ENCODE peak calls at places on chromosomes 12 and 14, in four cellular contexts. I is HepG2, T is K562, X is A549. F is an unnamed sample.
A peak's percentile ranks its signal among the peaks of the same experiment; 100 is the strongest.

GRCh38 chr12:53989227-53990113 is 4.5 kb downstream of the HOXC10 start:
- DNase-seq in I (peak; percentile 56), T (no peak), X (peak; percentile 77), F (peak; percentile 16)

GRCh38 chr12:65170245-65170881 is 980 bp downstream of the LEMD3 start:
- DNase-seq in I (peak; percentile 27), T (peak; percentile 65), X (peak; percentile 55), F (peak; percentile 73)

GRCh38 chr12:43978546-43978945 is 142.7 kb downstream of the TMEM117 start:
- DNase-seq in I (no peak), T (no peak), X (no peak), F (no peak)

GRCh38 chr14:24690492-24690891 is 56.5 kb upstream of the GZMB start:
- DNase-seq in I (no peak), T (peak; percentile 13), X (no peak), F (no peak)

GRCh38 chr12:52614381-52615207 is 3.8 kb downstream of the KRT73 start:
- DNase-seq in I (no peak), T (no peak), X (no peak), F (no peak)

GRCh38 chr14:34201909-34202622 is 251.2 kb upstream of the EGLN3 start:
- DNase-seq in I (no peak), T (no peak), X (no peak), F (no peak)

GRCh38 chr12:82375201-82375600 is 16.9 kb downstream of the METTL25 start:
- DNase-seq in I (no peak), T (no peak), X (no peak), F (no peak)

GRCh38 chr14:29339491-29339890 is 572.9 kb downstream of the FOXG1 start:
- DNase-seq in I (no peak), T (no peak), X (no peak), F (no peak)

GRCh38 chr12:57131896-57132744 is 3.8 kb downstream of the LRP1 start:
- DNase-seq in I (no peak), T (no peak), X (no peak), F (no peak)

GRCh38 chr12:113359133-113359938 is 949 bp downstream of the PLBD2 start:
- DNase-seq in I (no peak), T (no peak), X (no peak), F (no peak)

GRCh38 chr14:97571861-97572555 is 774.8 kb downstream of the VRK1 start:
- DNase-seq in I (no peak), T (no peak), X (no peak), F (no peak)

GRCh38 chr12:25970916-25971674 is 12.6 kb downstream of the RASSF8 start:
- DNase-seq in I (no peak), T (no peak), X (no peak), F (peak; percentile 25)

GRCh38 chr12:49932023-49932422 is 18.5 kb upstream of the AQP2 start:
- DNase-seq in I (no peak), T (no peak), X (no peak), F (no peak)

GRCh38 chr12:40152783-40153383 is 47.0 kb upstream of the SLC2A13 start:
- DNase-seq in I (peak; percentile 20), T (peak; percentile 8), X (peak; percentile 65), F (peak; percentile 68)

GRCh38 chr14:36952702-36953101 is 219.7 kb downstream of the SLC25A21 start:
- DNase-seq in I (no peak), T (no peak), X (peak; percentile 64), F (no peak)

GRCh38 chr12:88834226-88834625 is 254.0 kb upstream of the KITLG start:
- DNase-seq in I (no peak), T (no peak), X (no peak), F (no peak)
- TF ChIP-seq MYC in I (no peak), T (no peak), X (no peak), F (no peak)

GRCh38 chr14:69459122-69459521 is 25.4 kb upstream of the PLEKHD1 start:
- DNase-seq in I (no peak), T (no peak), X (no peak), F (no peak)

GRCh38 chr14:69460093-69460701 is 24.3 kb upstream of the PLEKHD1 start:
- DNase-seq in I (peak; percentile 73), T (peak; percentile 45), X (peak; percentile 85), F (peak; percentile 90)

DNA sequence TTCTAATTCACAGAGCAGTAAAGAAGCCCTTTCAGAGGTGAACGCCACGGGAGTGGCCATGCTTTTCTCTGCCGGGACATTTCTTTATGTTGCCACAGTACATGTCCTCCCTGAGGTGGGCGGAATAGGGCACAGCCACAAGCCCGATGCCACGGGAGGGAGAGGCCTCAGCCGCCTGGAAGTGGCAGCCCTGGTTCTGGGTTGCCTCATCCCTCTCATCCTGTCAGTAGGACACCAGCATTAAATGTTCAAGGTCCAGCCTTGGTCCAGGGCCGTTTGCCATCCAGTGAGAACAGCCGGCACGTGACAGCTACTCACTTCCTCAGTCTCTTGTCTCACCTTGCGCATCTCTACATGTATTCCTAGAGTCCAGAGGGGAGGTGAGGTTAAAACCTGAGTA is 26.2 kb upstream of the PLEKHD1 start:
- DNase-seq in I (no peak), T (no peak), X (no peak), F (no peak)
- TF ChIP-seq MYC in I (no peak), T (no peak), X (no peak), F (no peak)

GRCh38 chr12:1857086-1857485 is 36.7 kb downstream of the LRTM2 start:
- DNase-seq in I (no peak), T (no peak), X (no peak), F (no peak)
- TF ChIP-seq MYC in I (no peak), T (no peak), X (no peak), F (no peak)

DNA sequence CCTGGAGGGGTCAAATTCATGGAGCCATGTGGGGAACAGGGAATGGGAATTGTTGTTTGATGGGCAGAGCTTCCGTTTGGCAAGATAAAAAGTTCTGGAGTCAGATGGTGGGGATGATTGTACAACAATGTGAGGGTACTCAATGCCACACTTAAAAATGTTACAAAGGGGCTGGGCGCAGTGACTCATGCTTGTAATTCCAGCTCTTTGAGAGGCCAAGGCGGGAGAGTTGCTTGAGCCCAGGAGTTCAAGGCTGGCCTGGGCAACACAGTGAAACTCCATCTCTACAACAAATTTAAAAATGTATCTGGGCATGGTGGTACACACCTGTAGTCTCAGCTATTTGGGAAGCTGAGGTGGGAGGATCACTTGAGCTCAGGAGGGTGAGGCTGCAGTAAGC is 66.0 kb upstream of the DIO3 start:
- DNase-seq in I (no peak), T (no peak), X (no peak), F (no peak)
- TF ChIP-seq MYC in I (no peak), T (no peak), X (no peak), F (no peak)

DNA sequence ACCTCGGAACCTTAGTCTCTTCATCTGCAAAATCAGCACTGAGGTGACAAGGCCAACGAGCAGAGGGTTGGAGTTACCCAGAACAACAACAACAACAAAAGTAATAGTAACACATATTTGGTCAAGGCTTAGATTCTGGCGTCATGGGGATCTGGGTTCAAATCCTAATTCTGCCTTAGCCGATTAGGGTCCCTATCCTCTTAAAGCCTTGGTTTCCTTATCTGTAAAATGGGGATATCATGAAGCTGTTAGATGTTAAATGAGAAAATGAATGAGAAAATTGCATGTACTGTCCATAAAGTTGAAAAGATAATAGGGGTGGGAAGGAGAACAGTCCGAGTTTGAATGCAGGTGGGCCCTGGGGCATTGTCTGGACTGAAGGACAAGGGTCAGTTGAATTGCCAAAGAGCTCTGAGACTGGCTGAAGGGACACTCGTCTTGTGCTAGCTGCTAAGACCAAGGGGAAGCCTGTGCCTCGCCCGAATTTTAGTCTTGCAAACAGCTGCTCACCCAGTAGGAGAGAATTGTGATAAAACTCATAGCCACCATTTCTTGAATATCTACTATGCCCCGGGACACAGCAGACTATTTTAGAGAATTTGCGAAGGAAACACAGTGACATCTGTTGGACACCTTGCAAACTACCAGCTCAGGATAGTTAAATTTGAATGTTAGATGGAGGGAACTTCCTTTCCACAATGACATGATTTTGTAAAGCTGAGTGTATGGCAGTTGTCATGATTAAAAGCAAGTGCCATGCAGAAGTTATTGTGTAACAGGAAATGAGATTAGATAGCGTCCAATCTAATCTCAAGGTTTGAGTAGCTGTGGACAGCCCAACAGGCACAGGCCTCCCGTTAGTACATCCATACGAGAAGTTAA is 6.8 kb upstream of the HNF1A start:
- DNase-seq in I (peak; percentile 45), T (peak; percentile 49), X (peak; percentile 75), F (peak; percentile 58)
- TF ChIP-seq MYC in I (no peak), T (no peak), X (no peak), F (no peak)

GRCh38 chr14:102508774-102509743 is 517 bp downstream of the ANKRD9 start:
- DNase-seq in I (no peak), T (peak; percentile 67), X (peak; percentile 40), F (peak; percentile 35)
- TF ChIP-seq MYC in I (peak; percentile 24), T (no peak), X (no peak), F (no peak)

DNA sequence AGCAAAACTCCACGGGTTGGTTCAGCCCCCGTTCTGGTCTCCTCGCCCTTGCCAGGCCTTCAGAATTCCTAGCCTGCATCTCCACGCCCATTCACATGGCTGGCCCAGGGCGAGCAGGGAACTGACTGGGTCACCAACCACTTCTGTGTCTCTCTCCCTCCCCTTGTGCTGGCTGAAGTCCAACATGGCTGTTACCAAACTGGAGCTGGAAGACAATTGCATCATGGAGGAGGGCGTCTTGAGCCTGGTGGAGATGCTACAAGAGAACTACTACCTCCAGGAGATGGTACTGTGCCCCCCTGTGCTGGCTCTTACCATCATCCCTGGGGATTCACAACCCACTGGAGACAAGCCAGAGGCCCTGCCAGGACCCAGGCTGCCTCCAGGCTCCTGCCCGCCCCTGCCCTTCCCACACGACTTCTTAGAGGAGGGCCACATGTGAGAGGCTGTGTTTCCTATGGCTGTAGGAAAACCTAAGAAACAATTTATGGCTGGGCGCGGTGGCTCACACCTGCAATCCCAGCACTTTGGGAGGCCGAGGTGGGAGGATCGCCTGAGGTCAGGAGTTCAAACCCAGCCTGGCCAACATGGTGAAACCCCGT is 9.9 kb downstream of the LRRC74A start:
- DNase-seq in I (no peak), T (no peak), X (peak; percentile 28), F (no peak)
- TF ChIP-seq MYC in I (no peak), T (no peak), X (no peak), F (no peak)

DNA sequence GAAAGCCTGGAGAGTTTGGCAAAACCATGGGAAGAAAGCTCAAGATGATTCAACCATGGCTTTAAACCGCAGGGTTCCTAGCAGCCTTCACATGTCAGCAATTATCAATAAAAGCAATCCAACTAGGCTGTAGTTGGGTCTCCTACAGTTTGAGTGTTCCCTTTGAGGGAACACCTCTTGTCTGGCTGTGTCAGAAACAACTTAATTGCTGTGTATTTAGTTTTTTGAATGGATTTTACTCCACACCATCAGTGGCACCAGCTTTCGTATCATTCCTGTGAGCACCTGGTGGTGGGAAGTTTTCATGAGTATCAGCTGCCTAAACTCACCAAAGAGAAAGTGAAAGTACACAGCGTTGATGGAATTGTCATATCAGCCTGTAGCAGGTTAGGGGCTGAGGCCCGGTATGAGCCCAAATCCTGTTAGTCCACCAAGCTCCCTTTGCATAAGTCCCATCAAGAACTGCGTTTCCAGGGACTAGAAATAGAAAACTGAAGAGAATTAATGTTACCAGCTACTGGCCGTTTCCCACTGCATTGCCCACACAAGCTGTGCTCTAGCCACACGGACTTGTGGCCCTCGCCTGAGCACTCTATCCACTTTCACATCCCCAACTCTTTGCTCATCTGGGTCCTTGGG is 10.9 kb upstream of the IL26 start:
- DNase-seq in I (peak; percentile 27), T (no peak), X (no peak), F (peak; percentile 20)
- TF ChIP-seq MYC in I (no peak), T (no peak), X (no peak), F (no peak)

GRCh38 chr12:31326689-31327659 is 1.0 kb upstream of the SINHCAF start:
- DNase-seq in I (no peak), T (no peak), X (no peak), F (no peak)
- TF ChIP-seq MYC in I (no peak), T (no peak), X (no peak), F (no peak)

F was measured in endothelial cell of umbilical vein.